ENCODE peak calls at places on chromosomes 2 and 18, in four cellular contexts. D is MV-4-11; K is activated CD4-positive, alpha-beta T cell treated with anti-CD3 and anti-CD28 coated beads, Interleukin-2, amount 50 U/mL, for 4 hours; L is astrocyte. W is an unnamed sample.

GRCh38 chr2:112821682-112822081 is 14.9 kb downstream of the IL1B start:
- DNase-seq in D (peak), K (no peak), L (no peak), W (peak)

GRCh38 chr2:109352898-109353689 is 224.1 kb downstream of the SH3RF3 start:
- DNase-seq in D (no peak), K (no peak), L (no peak), W (no peak)

GRCh38 chr18:39389800-39390379 is 1824.3 kb upstream of the CELF4 start:
- DNase-seq in D (no peak), K (no peak), L (no peak), W (no peak)

GRCh38 chr2:176321916-176322315 is 52.7 kb downstream of the MTX2 start:
- DNase-seq in D (no peak), K (no peak), L (no peak), W (no peak)

GRCh38 chr2:234606906-234607305 is 110.0 kb upstream of the ARL4C start:
- DNase-seq in D (no peak), K (no peak), L (peak), W (no peak)

GRCh38 chr2:62868947-62869346 is 163.4 kb downstream of the EHBP1 start:
- DNase-seq in D (no peak), K (no peak), L (no peak), W (no peak)

GRCh38 chr2:8169443-8169842 is 512.4 kb upstream of the ID2 start:
- DNase-seq in D (no peak), K (no peak), L (peak), W (no peak)

GRCh38 chr2:128519517-128520215 is 201.0 kb upstream of the HS6ST1 start:
- DNase-seq in D (no peak), K (no peak), L (no peak), W (no peak)

GRCh38 chr18:22221350-22221749 is 52.0 kb downstream of the GATA6 start:
- DNase-seq in D (peak), K (no peak), L (no peak), W (peak)

GRCh38 chr18:8381801-8382459 is 227.3 kb upstream of the RAB12 start:
- DNase-seq in D (no peak), K (no peak), L (peak), W (no peak)

GRCh38 chr18:40066368-40066767 is 1888.7 kb upstream of the PIK3C3 start:
- DNase-seq in D (no peak), K (no peak), L (no peak), W (no peak)

GRCh38 chr2:58635801-58636375 is 394.8 kb upstream of the FANCL start:
- DNase-seq in D (no peak), K (no peak), L (no peak), W (no peak)

W was measured in NB4.